ENCODE peak calls at places on chromosomes 11 and 22, in five cellular contexts. T is IMR-90, I is neuronal stem cell, D is HEK293T, L is natural killer cell. V is an unnamed sample.

GRCh38 chr22:25235547-25236290 is 16.3 kb downstream of the CRYBB2 start:
- DNase-seq in T (peak), I (peak), D (peak), L (peak), V (peak)

GRCh38 chr11:2329551-2329950 is 27.7 kb downstream of the TSPAN32 start:
- DNase-seq in T (no peak), I (no peak), D (no peak), L (no peak), V (no peak)

GRCh38 chr22:38290347-38290746 is 17.5 kb upstream of the TMEM184B start:
- DNase-seq in T (no peak), I (no peak), D (no peak), L (no peak), V (no peak)

GRCh38 chr11:119419246-119419645 is 3.7 kb downstream of the THY1 start:
- DNase-seq in T (no peak), I (no peak), D (no peak), L (no peak), V (no peak)

GRCh38 chr11:78742430-78742829 is 167.8 kb upstream of the NARS2 start:
- DNase-seq in T (peak), I (no peak), D (no peak), L (no peak), V (no peak)

GRCh38 chr11:71188073-71188472 is 64.3 kb downstream of the SHANK2 start:
- DNase-seq in T (no peak), I (no peak), D (no peak), L (no peak), V (no peak)

GRCh38 chr22:45228401-45228754 is 12.3 kb downstream of the KIAA0930 start:
- DNase-seq in T (no peak), I (no peak), D (no peak), L (no peak), V (no peak)

GRCh38 chr22:26168199-26168915 is 905 bp upstream of the SEZ6L start:
- DNase-seq in T (no peak), I (no peak), D (no peak), L (no peak), V (no peak)

GRCh38 chr11:43899094-43899493 is 18.5 kb downstream of the ALKBH3 start:
- DNase-seq in T (no peak), I (no peak), D (no peak), L (no peak), V (no peak)

GRCh38 chr11:102421262-102421661 is 31.3 kb downstream of the TMEM123 start:
- DNase-seq in T (no peak), I (no peak), D (no peak), L (no peak), V (no peak)

GRCh38 chr11:35166369-35167360 is 27.7 kb downstream of the CD44 start:
- DNase-seq in T (peak), I (no peak), D (no peak), L (no peak), V (peak)

GRCh38 chr11:6404341-6405038 is 14.2 kb downstream of the SMPD1 start:
- DNase-seq in T (peak), I (no peak), D (no peak), L (no peak), V (peak)

V was measured in occipital lobe.